ENCODE peak calls at places on chromosomes 13 and 19, in nine cellular contexts. D is tibial nerve, C is HepG2, M is K562, N is SK-N-SH, L is stomach, W is ovary, T is H1, X is suprapubic skin. Z is an unnamed sample.
A peak's percentile ranks its signal among the peaks of the same experiment; 100 is the strongest.

GRCh38 chr19:29815231-29815630 is 3.4 kb downstream of the CCNE1 start:
- DNase-seq in D (no peak), C (no peak), M (no peak), N (no peak), L (no peak), W (no peak), T (no peak), X (no peak), Z (no peak)

GRCh38 chr13:93230466-93230865 is 3.9 kb downstream of the GPC6 start:
- DNase-seq in D (no peak), C (peak; percentile 55), M (no peak), N (no peak), L (no peak), W (no peak), T (no peak), X (no peak), Z (no peak)

GRCh38 chr13:94608586-94608985 is 6.9 kb downstream of the GPR180 start:
- DNase-seq in D (no peak), C (no peak), M (no peak), N (no peak), L (no peak), W (no peak), T (no peak), X (no peak), Z (no peak)

GRCh38 chr13:114309086-114309485 is 5.2 kb upstream of the CHAMP1 start:
- DNase-seq in D (no peak), C (no peak), M (no peak), N (no peak), L (no peak), W (no peak), T (no peak), X (no peak), Z (no peak)

GRCh38 chr13:27283906-27284523 is 13.4 kb downstream of the RASL11A start:
- DNase-seq in D (no peak), C (no peak), M (peak; percentile 12), N (peak; percentile 28), L (no peak), W (no peak), T (no peak), X (no peak), Z (no peak)

GRCh38 chr13:85093808-85094207 is 705.4 kb downstream of the SLITRK6 start:
- DNase-seq in D (peak; percentile 19), C (no peak), M (no peak), N (no peak), L (no peak), W (no peak), T (no peak), X (peak; percentile 60), Z (no peak)

GRCh38 chr19:34692541-34692940 is 15.1 kb downstream of the ZNF302 start:
- DNase-seq in D (no peak), C (no peak), M (no peak), N (no peak), L (no peak), W (no peak), T (no peak), X (no peak), Z (no peak)

GRCh38 chr13:112103971-112104872 is 37.3 kb downstream of the SOX1 start:
- DNase-seq in D (no peak), C (no peak), M (no peak), N (no peak), L (no peak), W (no peak), T (peak; percentile 79), X (no peak), Z (peak; percentile 80)

GRCh38 chr19:10096615-10096963 is 5.9 kb downstream of the ANGPTL6 start:
- DNase-seq in D (no peak), C (no peak), M (peak; percentile 44), N (no peak), L (no peak), W (peak; percentile 50), T (no peak), X (peak; percentile 85), Z (no peak)

GRCh38 chr19:35436477-35437141 is 11.4 kb upstream of the FFAR2 start:
- DNase-seq in D (no peak), C (no peak), M (peak; percentile 34), N (no peak), L (peak; percentile 33), W (peak; percentile 46), T (no peak), X (no peak), Z (no peak)

GRCh38 chr19:6677924-6678689 is 8.1 kb upstream of the TNFSF14 start:
- DNase-seq in D (no peak), C (no peak), M (peak; percentile 86), N (peak; percentile 44), L (no peak), W (no peak), T (peak; percentile 89), X (no peak), Z (no peak)

GRCh38 chr19:30362156-30362754 is 9.9 kb upstream of the ZNF536 start:
- DNase-seq in D (no peak), C (no peak), M (no peak), N (no peak), L (peak; percentile 10), W (no peak), T (no peak), X (no peak), Z (no peak)

GRCh38 chr13:99965329-99966000 is 6.1 kb downstream of the ZIC5 start:
- DNase-seq in D (no peak), C (no peak), M (no peak), N (no peak), L (no peak), W (no peak), T (no peak), X (no peak), Z (no peak)

GRCh38 chr19:51440846-51441409 is 17.3 kb downstream of the SIGLEC8 start:
- DNase-seq in D (no peak), C (no peak), M (peak; percentile 84), N (no peak), L (no peak), W (no peak), T (no peak), X (no peak), Z (no peak)

GRCh38 chr19:34712606-34713261 is 21.3 kb upstream of the ZNF181 start:
- DNase-seq in D (no peak), C (peak; percentile 82), M (peak; percentile 84), N (peak; percentile 55), L (peak; percentile 52), W (peak; percentile 42), T (peak; percentile 51), X (no peak), Z (no peak)

GRCh38 chr13:36430247-36431203 is 1.8 kb upstream of the CCNA1 start:
- DNase-seq in D (no peak), C (no peak), M (no peak), N (peak; percentile 11), L (peak; percentile 32), W (no peak), T (peak; percentile 62), X (no peak), Z (no peak)

GRCh38 chr13:44432595-44432994 is 59.0 kb downstream of the SERP2 start:
- DNase-seq in D (no peak), C (no peak), M (no peak), N (no peak), L (no peak), W (peak; percentile 51), T (peak; percentile 38), X (no peak), Z (peak; percentile 87)

GRCh38 chr13:108955741-108956140 is 326.3 kb downstream of the MYO16 start:
- DNase-seq in D (no peak), C (no peak), M (no peak), N (no peak), L (no peak), W (no peak), T (no peak), X (no peak), Z (no peak)

GRCh38 chr19:18282021-18282787 is 782 bp upstream of the JUND start:
- DNase-seq in D (no peak), C (peak; percentile 60), M (no peak), N (peak; percentile 62), L (no peak), W (no peak), T (no peak), X (peak; percentile 96), Z (peak; percentile 98)

GRCh38 chr13:30843548-30843947 is 62.5 kb upstream of the MEDAG start:
- DNase-seq in D (no peak), C (no peak), M (no peak), N (no peak), L (no peak), W (no peak), T (no peak), X (no peak), Z (no peak)
- TF ChIP-seq EP300 in D (no peak), C (no peak), M (no peak), N (no peak), L (no peak), W (no peak), T (no peak), X (no peak), Z (no peak)

DNA sequence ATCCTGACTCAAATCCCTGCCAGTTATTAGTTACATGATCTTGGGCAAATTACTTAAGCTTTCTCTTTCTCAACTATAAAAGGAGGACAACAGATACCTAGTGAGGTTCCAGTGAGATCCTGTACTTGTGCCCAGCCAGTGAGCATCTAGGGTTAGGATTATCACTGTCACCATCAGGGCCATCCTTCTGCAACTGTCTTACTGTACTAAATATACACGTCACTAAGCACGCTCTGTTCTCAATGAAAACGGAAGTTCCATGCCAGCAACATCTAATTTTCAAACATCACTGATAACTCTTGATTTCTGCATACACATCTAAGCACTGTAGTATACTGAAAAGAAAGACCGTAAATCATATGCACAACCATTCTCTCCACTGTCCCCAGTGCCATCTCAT is 70.0 kb downstream of the FOXO1 start:
- DNase-seq in D (no peak), C (no peak), M (no peak), N (no peak), L (no peak), W (no peak), T (no peak), X (no peak), Z (peak; percentile 81)
- H3K4me3 ChIP-seq in D (no peak overlapping the region), C (no peak overlapping the region), M (no peak overlapping the region), N (no peak overlapping the region), L (no peak overlapping the region), W (no peak overlapping the region), T (no peak overlapping the region), X (no peak overlapping the region), Z (no peak overlapping the region)

DNA sequence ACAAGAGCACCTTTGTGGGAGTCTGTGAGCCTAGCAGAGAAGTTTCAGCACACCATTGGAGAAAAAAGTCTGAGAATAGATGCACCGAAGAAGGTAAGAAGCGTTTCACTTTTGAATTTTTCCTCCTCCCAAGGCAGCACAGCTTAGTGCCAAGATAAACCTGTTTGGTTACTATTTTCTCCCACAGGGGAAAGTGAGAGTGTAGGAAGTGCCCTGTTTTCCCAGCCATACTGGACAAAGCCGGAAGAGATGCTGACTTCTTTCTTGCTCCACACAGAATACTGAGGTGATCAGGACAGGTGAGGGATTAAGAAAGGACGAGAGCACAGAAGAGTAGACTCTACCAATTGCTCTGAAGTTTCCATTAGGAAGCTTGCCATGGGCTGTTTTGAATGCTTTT is 1011.0 kb upstream of the MIR17HG start:
- DNase-seq in D (no peak), C (no peak), M (no peak), N (no peak), L (no peak), W (no peak), T (no peak), X (no peak), Z (no peak)
- H3K36me3 ChIP-seq in D (no peaks in the 10 kb centered on the region), C (no peaks in the 10 kb centered on the region), M (no peaks in the 10 kb centered on the region), N (no peaks in the 10 kb centered on the region), L (no peaks in the 10 kb centered on the region), W (no peaks in the 10 kb centered on the region), T (no peaks in the 10 kb centered on the region), X (no peaks in the 10 kb centered on the region), Z (no peaks in the 10 kb centered on the region)

DNA sequence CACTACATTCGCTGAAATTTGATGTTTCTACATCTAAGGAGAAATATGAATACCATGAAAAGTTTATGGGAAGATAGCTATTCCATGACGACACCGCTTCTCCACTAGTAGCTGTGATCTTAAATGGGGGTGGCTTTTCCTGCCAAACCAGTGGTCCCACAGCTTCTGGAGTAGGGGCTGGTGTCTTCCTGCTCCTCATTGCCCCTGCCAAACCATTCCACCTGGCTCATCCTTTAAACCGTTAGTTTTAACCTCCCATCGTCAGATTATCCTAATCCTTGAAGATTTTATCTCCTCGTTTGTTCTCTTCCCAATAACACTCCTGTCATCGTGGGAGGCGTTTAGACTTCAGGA is 568 bp upstream of the ZNF230 start:
- DNase-seq in D (no peak), C (no peak), M (no peak), N (no peak), L (no peak), W (no peak), T (no peak), X (no peak), Z (no peak)
- TF ChIP-seq EP300 in D (no peak), C (no peak), M (no peak), N (no peak), L (no peak), W (no peak), T (no peak), X (no peak), Z (no peak)

Z was measured in esophagus muscularis mucosa.